ENCODE peak calls at places on chromosomes 13 and 19, in seven cellular contexts. U, A, S, O, R, Q and Y are unnamed samples.

GRCh38 chr19:1065606-1066109 is 1.3 kb upstream of the ARHGAP45 start:
- DNase-seq in U (no peak), O (no peak), A (no peak), S (no peak), R (no peak), Q (no peak), Y (no peak)

GRCh38 chr19:49806613-49806946 is 6.5 kb downstream of the FUZ start:
- DNase-seq in R (no peak), U (no peak), A (no peak), Q (no peak), O (no peak), S (no peak), Y (no peak)

GRCh38 chr19:16447015-16447384 is 24.8 kb downstream of the EPS15L1 start:
- DNase-seq in S (no peak), U (peak), Q (peak), A (peak), O (peak), R (no peak), Y (no peak)

GRCh38 chr19:893775-894090 is 449 bp downstream of the RNU6-9 start:
- DNase-seq in O (no peak), R (no peak), S (no peak), A (no peak), Q (no peak), U (no peak), Y (no peak)

GRCh38 chr13:47708386-47708785 is 292.7 kb downstream of the SUCLA2 start:
- DNase-seq in R (peak), U (no peak), S (no peak), A (no peak), Q (no peak), O (peak), Y (no peak)

GRCh38 chr13:33761744-33762143 is 56.2 kb upstream of the RFC3 start:
- DNase-seq in Q (peak), S (peak), R (peak), A (peak), O (no peak), U (no peak), Y (no peak)

GRCh38 chr19:12092065-12092867 is 27.7 kb downstream of the ZNF844 start:
- DNase-seq in R (no peak), S (no peak), U (peak), A (peak), O (peak), Q (peak), Y (peak)

GRCh38 chr19:17739121-17739875 is 12.0 kb upstream of the FCHO1 start:
- DNase-seq in U (peak), S (peak), R (no peak), A (no peak), Q (peak), O (no peak), Y (no peak)

GRCh38 chr13:45149964-45150363 is 29.7 kb downstream of the GTF2F2 start:
- DNase-seq in R (no peak), Q (no peak), U (no peak), S (no peak), A (no peak), O (peak), Y (no peak)

GRCh38 chr19:45075215-45076028 is 856 bp downstream of the ZNF296 start:
- DNase-seq in S (no peak), A (peak), U (peak), Q (peak), R (peak), O (no peak), Y (no peak)

GRCh38 chr19:49853852-49854849 is 3.2 kb downstream of the PTOV1 start:
- DNase-seq in S (no peak), O (no peak), Q (no peak), A (no peak), R (no peak), U (no peak), Y (no peak)

GRCh38 chr13:113118328-113119021 is 4.1 kb upstream of the F10 start:
- DNase-seq in R (no peak), S (no peak), Q (no peak), O (no peak), A (no peak), U (no peak), Y (no peak)

GRCh38 chr13:59696229-59696628 is 467.5 kb downstream of the DIAPH3 start:
- DNase-seq in R (no peak), O (no peak), Q (no peak), U (no peak), S (no peak), A (no peak), Y (no peak)

GRCh38 chr19:52190679-52191293 is 934 bp downstream of the PPP2R1A start:
- DNase-seq in S (peak), O (peak), Q (no peak), A (no peak), R (peak), U (no peak), Y (no peak)

GRCh38 chr13:38763446-38764381 is 76.8 kb downstream of the FREM2 start:
- DNase-seq in R (peak), U (no peak), Q (peak), O (peak), A (peak), S (peak), Y (no peak)

GRCh38 chr19:41925208-41926003 is 2.8 kb downstream of the ERFL start:
- DNase-seq in R (no peak), O (no peak), Q (no peak), U (no peak), A (no peak), S (no peak), Y (no peak)

GRCh38 chr19:52748336-52748950 is 13.6 kb upstream of the ZNF611 start:
- DNase-seq in R (peak), S (peak), U (peak), O (peak), A (peak), Q (no peak), Y (no peak)

DNA sequence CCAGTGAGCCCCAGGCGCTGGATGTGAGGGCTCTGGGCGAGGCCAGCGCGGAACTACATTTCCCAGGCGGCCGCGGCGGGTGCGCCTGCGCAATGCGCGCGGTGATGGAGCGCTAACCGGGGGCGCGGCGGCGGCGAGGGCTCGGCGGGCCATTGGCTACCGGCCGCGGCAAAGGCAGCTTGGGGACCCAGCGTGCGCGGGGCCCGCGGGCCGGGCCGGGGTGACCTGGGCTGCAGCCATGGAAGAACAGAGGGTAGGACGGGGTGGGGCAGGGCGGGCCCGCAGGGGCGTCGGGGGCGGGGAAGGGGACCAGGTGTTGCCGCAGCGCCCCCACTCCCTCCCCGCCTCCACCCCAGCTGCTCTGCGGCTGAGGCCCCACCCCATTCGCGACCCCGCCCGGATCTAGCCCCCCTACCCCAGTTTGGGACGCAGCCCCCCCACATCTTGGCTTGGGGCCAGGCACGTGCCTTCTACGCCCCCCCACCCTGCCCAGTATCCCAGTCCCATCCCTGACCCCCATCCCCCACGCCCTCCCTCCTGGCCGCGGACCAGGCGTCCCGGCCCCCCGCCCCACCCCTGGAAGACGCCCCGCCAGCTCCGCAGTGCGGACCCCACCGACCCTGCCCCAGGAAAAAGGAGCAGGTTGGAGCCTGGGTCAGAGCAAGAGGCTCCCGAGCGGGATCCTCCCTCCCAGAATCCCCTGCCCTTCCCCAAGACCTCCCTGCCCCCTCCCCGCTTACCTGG is at the start of gene FSD1:
- DNase-seq in O (peak), A (no peak), R (peak), S (peak), Q (peak), U (no peak), Y (peak)
- TF ChIP-seq RFX5 in O (no peak), A (no peak), R (no peak), S (no peak), Q (no peak), U (no peak), Y (no peak)

GRCh38 chr13:111178417-111178816 is 63.3 kb downstream of the ARHGEF7 start:
- DNase-seq in O (no peak), S (no peak), A (no peak), Q (no peak), U (no peak), R (no peak), Y (no peak)

GRCh38 chr13:111177081-111177711 is 62.1 kb downstream of the ARHGEF7 start:
- DNase-seq in R (no peak), A (no peak), U (no peak), S (no peak), Q (no peak), O (peak), Y (no peak)

GRCh38 chr13:111175948-111176347 is 60.8 kb downstream of the ARHGEF7 start:
- DNase-seq in O (no peak), S (no peak), R (no peak), U (no peak), Q (peak), A (no peak), Y (no peak)

GRCh38 chr13:111176421-111176820 is 61.3 kb downstream of the ARHGEF7 start:
- DNase-seq in Q (no peak), O (no peak), R (no peak), A (no peak), S (no peak), U (no peak), Y (no peak)

DNA sequence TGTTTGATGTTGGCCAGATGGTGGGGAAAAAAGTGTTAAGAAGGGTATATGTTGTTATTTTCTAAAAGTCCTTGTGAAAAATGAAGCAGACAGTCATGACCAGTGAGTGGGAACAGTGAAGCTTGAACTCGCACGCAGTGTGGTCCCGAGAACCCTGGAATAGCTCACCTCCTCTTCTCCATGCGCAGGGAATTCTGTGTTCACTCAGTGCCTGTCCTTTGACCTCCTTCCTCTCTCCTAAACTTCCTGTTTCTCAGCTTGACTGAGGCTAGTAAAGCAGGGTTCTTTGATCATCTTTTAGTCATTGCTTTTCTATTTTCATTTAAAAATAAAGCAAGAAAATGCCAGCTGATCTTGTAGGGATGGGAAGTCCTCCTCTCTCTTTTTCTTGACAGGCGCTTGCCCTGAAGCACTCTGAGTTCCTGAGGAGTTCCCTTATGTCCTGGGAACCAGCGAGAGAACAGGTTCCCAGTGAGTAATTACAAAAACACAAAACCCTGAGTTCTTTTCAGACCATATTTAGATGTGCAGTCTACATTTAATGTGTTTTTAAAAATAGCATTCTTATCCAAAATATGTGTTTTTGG is 62.8 kb downstream of the ARHGEF7 start:
- DNase-seq in S (no peak), O (peak), R (no peak), A (no peak), Q (no peak), U (no peak), Y (no peak)
- TF ChIP-seq RFX5 in S (no peak), O (no peak), R (no peak), A (no peak), Q (no peak), U (no peak), Y (no peak)

GRCh38 chr13:36885901-36886300 is 34.1 kb downstream of the SMAD9 start:
- DNase-seq in A (no peak), U (no peak), R (no peak), O (no peak), S (no peak), Q (no peak), Y (no peak)

GRCh38 chr13:36888645-36889044 is 31.4 kb downstream of the SMAD9 start:
- DNase-seq in A (no peak), R (no peak), U (no peak), O (no peak), S (no peak), Q (no peak), Y (no peak)

GRCh38 chr13:36887758-36888521 is 32.1 kb downstream of the SMAD9 start:
- DNase-seq in R (no peak), Q (no peak), O (no peak), A (no peak), S (no peak), U (peak), Y (peak)

GRCh38 chr13:36891752-36892151 is 28.3 kb downstream of the SMAD9 start:
- DNase-seq in R (no peak), Q (no peak), U (no peak), S (no peak), A (no peak), O (peak), Y (no peak)
- TF ChIP-seq RFX5 in R (no peak), Q (no peak), U (no peak), S (no peak), A (no peak), O (no peak), Y (no peak)

GRCh38 chr13:99009987-99010551 is 32.2 kb upstream of the DOCK9 start:
- DNase-seq in R (no peak), A (no peak), U (no peak), Q (no peak), S (no peak), O (no peak), Y (no peak)
- TF ChIP-seq RFX5 in R (no peak), A (no peak), U (no peak), Q (no peak), S (no peak), O (no peak), Y (no peak)